ENCODE peak calls at places on chromosomes 11 and 22, in six cellular contexts. One of them, this sample, is unnamed. For H3K4me1, the result is how much of the 10 kb centered on the place peaks cover.

GRCh38 chr22:32862936-32863661 is 61.6 kb downstream of the TIMP3 start:
- DNase-seq in gastrocnemius medialis: no peak
- DNase-seq in ovary: no peak
- DNase-seq in naive thymus-derived CD4-positive, alpha-beta T cell: no peak
- DNase-seq in left ventricle myocardium inferior: no peak
- DNase-seq in colonic mucosa: no peak
- DNase-seq in this sample: no peak

GRCh38 chr22:17140826-17141771 is 18.0 kb downstream of the HDHD5 start:
- DNase-seq in left ventricle myocardium inferior: no peak
- DNase-seq in naive thymus-derived CD4-positive, alpha-beta T cell: no peak
- DNase-seq in colonic mucosa: no peak
- DNase-seq in ovary: no peak
- DNase-seq in gastrocnemius medialis: peak
- DNase-seq in this sample: no peak

GRCh38 chr11:112361396-112361795 is 100.7 kb upstream of the PLET1 start:
- DNase-seq in left ventricle myocardium inferior: no peak
- DNase-seq in colonic mucosa: no peak
- DNase-seq in ovary: no peak
- DNase-seq in gastrocnemius medialis: no peak
- DNase-seq in naive thymus-derived CD4-positive, alpha-beta T cell: no peak
- DNase-seq in this sample: no peak

GRCh38 chr11:131907371-131907770 is 537.0 kb downstream of the NTM start:
- DNase-seq in left ventricle myocardium inferior: no peak
- DNase-seq in ovary: no peak
- DNase-seq in naive thymus-derived CD4-positive, alpha-beta T cell: no peak
- DNase-seq in colonic mucosa: no peak
- DNase-seq in gastrocnemius medialis: no peak
- DNase-seq in this sample: no peak

GRCh38 chr11:121451178-121451981 is 734 bp upstream of the SORL1 start:
- DNase-seq in colonic mucosa: peak
- DNase-seq in gastrocnemius medialis: no peak
- DNase-seq in left ventricle myocardium inferior: no peak
- DNase-seq in ovary: no peak
- DNase-seq in naive thymus-derived CD4-positive, alpha-beta T cell: peak
- DNase-seq in this sample: no peak

GRCh38 chr11:118406599-118407166 is 5.3 kb downstream of the ATP5MG start:
- DNase-seq in ovary: no peak
- DNase-seq in gastrocnemius medialis: no peak
- DNase-seq in naive thymus-derived CD4-positive, alpha-beta T cell: no peak
- DNase-seq in colonic mucosa: no peak
- DNase-seq in left ventricle myocardium inferior: no peak
- DNase-seq in this sample: no peak

GRCh38 chr11:48354677-48355076 is 11.6 kb downstream of the OR4C5 start:
- DNase-seq in naive thymus-derived CD4-positive, alpha-beta T cell: no peak
- DNase-seq in colonic mucosa: no peak
- DNase-seq in ovary: no peak
- DNase-seq in left ventricle myocardium inferior: no peak
- DNase-seq in gastrocnemius medialis: no peak
- DNase-seq in this sample: no peak

GRCh38 chr11:61022311-61023085 is 51.0 kb downstream of the CD6 start:
- DNase-seq in naive thymus-derived CD4-positive, alpha-beta T cell: no peak
- DNase-seq in left ventricle myocardium inferior: no peak
- DNase-seq in gastrocnemius medialis: no peak
- DNase-seq in ovary: no peak
- DNase-seq in colonic mucosa: no peak
- DNase-seq in this sample: no peak

DNA sequence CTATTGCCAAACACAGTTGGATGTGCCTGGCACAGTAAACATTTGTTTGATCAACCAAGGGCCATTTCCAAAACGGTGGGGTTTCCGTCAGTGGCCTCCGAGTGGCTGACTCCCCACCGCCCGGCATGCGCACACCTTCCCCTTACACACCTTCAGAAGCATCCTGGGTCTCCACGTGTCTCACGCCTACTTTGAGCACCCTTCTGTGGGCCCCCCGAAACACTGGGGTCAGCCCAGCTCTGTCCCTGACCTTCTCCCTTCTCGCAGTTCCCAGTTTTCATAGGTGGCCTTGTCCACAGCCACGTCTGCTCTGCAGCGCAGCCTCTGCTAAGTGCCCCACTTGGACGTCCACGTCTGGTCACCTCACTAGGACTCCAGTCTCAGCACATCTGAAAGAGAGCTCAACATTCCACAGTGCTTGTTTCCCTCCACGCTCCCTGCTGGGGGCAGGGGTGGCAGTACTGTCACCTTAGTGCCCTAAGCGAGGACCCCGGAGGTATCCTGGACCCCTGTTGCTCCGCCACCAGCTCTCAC is 13.2 kb upstream of the SHANK2 start:
- DNase-seq in naive thymus-derived CD4-positive, alpha-beta T cell: no peak
- DNase-seq in ovary: no peak
- DNase-seq in gastrocnemius medialis: no peak
- DNase-seq in colonic mucosa: no peak
- DNase-seq in left ventricle myocardium inferior: no peak
- DNase-seq in this sample: no peak
- H3K4me1 ChIP-seq in naive thymus-derived CD4-positive, alpha-beta T cell: under half
- H3K4me1 ChIP-seq in ovary: under half
- H3K4me1 ChIP-seq in gastrocnemius medialis: under half
- H3K4me1 ChIP-seq in colonic mucosa: under half
- H3K4me1 ChIP-seq in left ventricle myocardium inferior: under half
- H3K4me1 ChIP-seq in this sample: under half

DNA sequence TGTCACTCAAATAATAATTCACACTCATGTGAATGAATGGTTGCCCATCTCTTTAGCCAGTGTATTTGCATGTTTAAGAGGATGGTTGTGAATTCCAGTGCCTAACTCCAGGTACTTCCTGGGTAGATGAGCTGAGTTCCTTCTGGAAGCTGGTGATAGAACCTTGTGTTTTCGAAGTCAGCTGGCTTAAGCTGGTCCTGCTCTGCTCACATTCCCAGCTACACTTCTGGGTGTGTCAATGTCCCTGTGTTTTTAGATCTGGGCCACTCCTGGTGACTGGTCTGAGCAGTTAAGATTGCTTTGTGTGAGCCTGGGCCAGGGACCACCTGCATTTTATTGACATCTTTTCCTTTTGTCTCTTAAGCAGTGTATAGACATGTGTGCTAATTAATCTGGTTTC is 10.6 kb downstream of the TEAD1 start:
- DNase-seq in left ventricle myocardium inferior: no peak
- DNase-seq in ovary: no peak
- DNase-seq in colonic mucosa: peak
- DNase-seq in gastrocnemius medialis: no peak
- DNase-seq in naive thymus-derived CD4-positive, alpha-beta T cell: no peak
- DNase-seq in this sample: no peak
- H3K4me1 ChIP-seq in left ventricle myocardium inferior: half or more
- H3K4me1 ChIP-seq in ovary: under half
- H3K4me1 ChIP-seq in colonic mucosa: under half
- H3K4me1 ChIP-seq in gastrocnemius medialis: half or more
- H3K4me1 ChIP-seq in naive thymus-derived CD4-positive, alpha-beta T cell: under half
- H3K4me1 ChIP-seq in this sample: under half

GRCh38 chr22:29306830-29307657 is 594 bp downstream of the GAS2L1 start:
- DNase-seq in gastrocnemius medialis: peak
- DNase-seq in left ventricle myocardium inferior: peak
- DNase-seq in ovary: peak
- DNase-seq in naive thymus-derived CD4-positive, alpha-beta T cell: no peak
- DNase-seq in colonic mucosa: peak
- DNase-seq in this sample: peak

GRCh38 chr22:29306175-29306829 is at the start of gene GAS2L1:
- DNase-seq in left ventricle myocardium inferior: peak
- DNase-seq in ovary: peak
- DNase-seq in gastrocnemius medialis: peak
- DNase-seq in naive thymus-derived CD4-positive, alpha-beta T cell: no peak
- DNase-seq in colonic mucosa: peak
- DNase-seq in this sample: peak

GRCh38 chr22:29307658-29308147 is 1.3 kb downstream of the GAS2L1 start:
- DNase-seq in gastrocnemius medialis: no peak
- DNase-seq in ovary: no peak
- DNase-seq in colonic mucosa: no peak
- DNase-seq in left ventricle myocardium inferior: no peak
- DNase-seq in naive thymus-derived CD4-positive, alpha-beta T cell: no peak
- DNase-seq in this sample: no peak

GRCh38 chr22:29308148-29308790 is 1.8 kb downstream of the GAS2L1 start:
- DNase-seq in colonic mucosa: no peak
- DNase-seq in gastrocnemius medialis: no peak
- DNase-seq in naive thymus-derived CD4-positive, alpha-beta T cell: no peak
- DNase-seq in left ventricle myocardium inferior: no peak
- DNase-seq in ovary: no peak
- DNase-seq in this sample: no peak

DNA sequence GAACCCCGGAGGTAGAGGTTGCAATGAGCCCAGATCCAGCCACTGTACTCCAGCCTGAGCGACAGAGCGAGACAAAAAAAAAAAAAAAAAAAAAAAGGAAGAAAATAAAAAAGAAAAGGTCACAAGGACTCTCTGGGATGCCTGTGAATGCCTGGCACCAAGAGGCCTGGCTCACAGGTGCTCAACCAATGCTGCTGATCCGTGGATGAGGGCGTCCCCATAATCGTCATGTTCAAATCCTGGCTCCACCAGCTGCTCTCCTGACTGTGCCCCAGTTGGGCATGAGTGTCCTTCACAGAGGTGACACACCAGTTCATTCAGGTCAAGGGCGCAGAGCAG is 645 bp upstream of the GAS2L1 start:
- DNase-seq in ovary: no peak
- DNase-seq in naive thymus-derived CD4-positive, alpha-beta T cell: no peak
- DNase-seq in left ventricle myocardium inferior: no peak
- DNase-seq in gastrocnemius medialis: no peak
- DNase-seq in colonic mucosa: no peak
- DNase-seq in this sample: no peak
- H3K4me1 ChIP-seq in ovary: under half
- H3K4me1 ChIP-seq in naive thymus-derived CD4-positive, alpha-beta T cell: under half
- H3K4me1 ChIP-seq in left ventricle myocardium inferior: half or more
- H3K4me1 ChIP-seq in gastrocnemius medialis: under half
- H3K4me1 ChIP-seq in colonic mucosa: under half
- H3K4me1 ChIP-seq in this sample: under half

DNA sequence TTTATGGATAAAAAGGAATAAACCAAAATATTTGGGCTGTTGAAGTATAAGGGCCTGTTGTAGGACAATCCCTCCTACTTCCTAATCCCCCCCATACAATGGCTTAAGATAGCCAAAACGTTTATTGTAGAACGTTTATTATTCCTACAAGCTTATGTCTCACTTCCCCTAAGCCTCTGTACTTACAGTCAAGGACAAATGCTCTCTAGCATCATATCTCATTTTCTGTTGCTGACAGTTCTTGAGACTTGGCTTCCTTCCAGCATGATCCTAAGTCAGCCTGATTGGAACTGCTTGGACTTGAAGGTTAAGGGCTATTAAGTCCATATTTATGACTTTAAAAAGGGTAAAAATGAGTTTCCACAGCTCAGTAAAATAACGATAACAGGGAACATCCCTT is 8.8 kb downstream of the MISFA start:
- DNase-seq in gastrocnemius medialis: no peak
- DNase-seq in ovary: no peak
- DNase-seq in colonic mucosa: no peak
- DNase-seq in left ventricle myocardium inferior: no peak
- DNase-seq in naive thymus-derived CD4-positive, alpha-beta T cell: no peak
- DNase-seq in this sample: peak
- H3K4me1 ChIP-seq in gastrocnemius medialis: under half
- H3K4me1 ChIP-seq in ovary: under half
- H3K4me1 ChIP-seq in colonic mucosa: under half
- H3K4me1 ChIP-seq in left ventricle myocardium inferior: under half
- H3K4me1 ChIP-seq in naive thymus-derived CD4-positive, alpha-beta T cell: under half
- H3K4me1 ChIP-seq in this sample: under half